ENCODE peak calls at places on chromosomes 1 and 21, in ten cellular contexts. One of them, this sample, is unnamed.

GRCh38 chr1:67314696-67315095 is 7.0 kb downstream of the IL12RB2 start:
- DNase-seq in NCI-H524 treated with DMSO at 0.1 percent for 48 hours: no peak
- DNase-seq in activated CD8-positive, alpha-beta memory T cell treated with anti-CD3 and anti-CD28 coated beads, Interleukin-2, amount 50 U/mL, for 48 hours: no peak
- DNase-seq in neural crest cell: no peak
- DNase-seq in GM12865: peak
- DNase-seq in sciatic nerve: no peak
- DNase-seq in ACHN: no peak
- DNase-seq in brain pericyte: no peak
- DNase-seq in HEK293T: no peak
- DNase-seq in T-helper 2 cell: no peak
- DNase-seq in this sample: no peak

GRCh38 chr21:33025471-33026298 is at the start of gene OLIG2:
- DNase-seq in brain pericyte: no peak
- DNase-seq in HEK293T: peak
- DNase-seq in sciatic nerve: peak
- DNase-seq in neural crest cell: peak
- DNase-seq in activated CD8-positive, alpha-beta memory T cell treated with anti-CD3 and anti-CD28 coated beads, Interleukin-2, amount 50 U/mL, for 48 hours: peak
- DNase-seq in ACHN: no peak
- DNase-seq in GM12865: no peak
- DNase-seq in NCI-H524 treated with DMSO at 0.1 percent for 48 hours: peak
- DNase-seq in T-helper 2 cell: no peak
- DNase-seq in this sample: peak

GRCh38 chr1:212917858-212918257 is 32.5 kb upstream of the VASH2 start:
- DNase-seq in ACHN: no peak
- DNase-seq in T-helper 2 cell: no peak
- DNase-seq in brain pericyte: no peak
- DNase-seq in neural crest cell: no peak
- DNase-seq in activated CD8-positive, alpha-beta memory T cell treated with anti-CD3 and anti-CD28 coated beads, Interleukin-2, amount 50 U/mL, for 48 hours: no peak
- DNase-seq in GM12865: no peak
- DNase-seq in NCI-H524 treated with DMSO at 0.1 percent for 48 hours: no peak
- DNase-seq in sciatic nerve: no peak
- DNase-seq in HEK293T: no peak
- DNase-seq in this sample: no peak

GRCh38 chr1:54593571-54594160 is 29.7 kb downstream of the FAM151A start:
- DNase-seq in activated CD8-positive, alpha-beta memory T cell treated with anti-CD3 and anti-CD28 coated beads, Interleukin-2, amount 50 U/mL, for 48 hours: no peak
- DNase-seq in ACHN: no peak
- DNase-seq in brain pericyte: no peak
- DNase-seq in T-helper 2 cell: no peak
- DNase-seq in neural crest cell: no peak
- DNase-seq in NCI-H524 treated with DMSO at 0.1 percent for 48 hours: no peak
- DNase-seq in HEK293T: no peak
- DNase-seq in sciatic nerve: no peak
- DNase-seq in GM12865: no peak
- DNase-seq in this sample: no peak

GRCh38 chr1:179124866-179125265 is 43.0 kb downstream of the TOR3A start:
- DNase-seq in GM12865: no peak
- DNase-seq in ACHN: no peak
- DNase-seq in sciatic nerve: no peak
- DNase-seq in T-helper 2 cell: no peak
- DNase-seq in activated CD8-positive, alpha-beta memory T cell treated with anti-CD3 and anti-CD28 coated beads, Interleukin-2, amount 50 U/mL, for 48 hours: no peak
- DNase-seq in NCI-H524 treated with DMSO at 0.1 percent for 48 hours: no peak
- DNase-seq in brain pericyte: no peak
- DNase-seq in HEK293T: no peak
- DNase-seq in neural crest cell: no peak
- DNase-seq in this sample: peak

GRCh38 chr1:43284711-43285110 is 670 bp downstream of the C1orf210 start:
- DNase-seq in neural crest cell: no peak
- DNase-seq in activated CD8-positive, alpha-beta memory T cell treated with anti-CD3 and anti-CD28 coated beads, Interleukin-2, amount 50 U/mL, for 48 hours: no peak
- DNase-seq in T-helper 2 cell: no peak
- DNase-seq in GM12865: no peak
- DNase-seq in ACHN: no peak
- DNase-seq in brain pericyte: no peak
- DNase-seq in sciatic nerve: no peak
- DNase-seq in NCI-H524 treated with DMSO at 0.1 percent for 48 hours: no peak
- DNase-seq in HEK293T: no peak
- DNase-seq in this sample: no peak

GRCh38 chr1:201539561-201540404 is 856 bp downstream of the NAV1 start:
- DNase-seq in T-helper 2 cell: no peak
- DNase-seq in GM12865: no peak
- DNase-seq in NCI-H524 treated with DMSO at 0.1 percent for 48 hours: peak
- DNase-seq in HEK293T: no peak
- DNase-seq in sciatic nerve: peak
- DNase-seq in brain pericyte: no peak
- DNase-seq in ACHN: peak
- DNase-seq in activated CD8-positive, alpha-beta memory T cell treated with anti-CD3 and anti-CD28 coated beads, Interleukin-2, amount 50 U/mL, for 48 hours: no peak
- DNase-seq in neural crest cell: peak
- DNase-seq in this sample: peak

GRCh38 chr1:68625636-68626035 is 128.8 kb upstream of the DEPDC1 start:
- DNase-seq in HEK293T: no peak
- DNase-seq in NCI-H524 treated with DMSO at 0.1 percent for 48 hours: no peak
- DNase-seq in ACHN: no peak
- DNase-seq in brain pericyte: no peak
- DNase-seq in neural crest cell: no peak
- DNase-seq in GM12865: no peak
- DNase-seq in T-helper 2 cell: no peak
- DNase-seq in sciatic nerve: no peak
- DNase-seq in activated CD8-positive, alpha-beta memory T cell treated with anti-CD3 and anti-CD28 coated beads, Interleukin-2, amount 50 U/mL, for 48 hours: no peak
- DNase-seq in this sample: no peak

GRCh38 chr1:67716800-67717199 is 31.8 kb downstream of the GADD45A start:
- DNase-seq in neural crest cell: no peak
- DNase-seq in NCI-H524 treated with DMSO at 0.1 percent for 48 hours: no peak
- DNase-seq in brain pericyte: no peak
- DNase-seq in activated CD8-positive, alpha-beta memory T cell treated with anti-CD3 and anti-CD28 coated beads, Interleukin-2, amount 50 U/mL, for 48 hours: no peak
- DNase-seq in HEK293T: no peak
- DNase-seq in sciatic nerve: no peak
- DNase-seq in ACHN: peak
- DNase-seq in T-helper 2 cell: no peak
- DNase-seq in GM12865: no peak
- DNase-seq in this sample: peak

GRCh38 chr1:169604781-169605560 is 18.7 kb upstream of the F5 start:
- DNase-seq in HEK293T: no peak
- DNase-seq in activated CD8-positive, alpha-beta memory T cell treated with anti-CD3 and anti-CD28 coated beads, Interleukin-2, amount 50 U/mL, for 48 hours: peak
- DNase-seq in NCI-H524 treated with DMSO at 0.1 percent for 48 hours: no peak
- DNase-seq in ACHN: no peak
- DNase-seq in sciatic nerve: no peak
- DNase-seq in brain pericyte: no peak
- DNase-seq in T-helper 2 cell: no peak
- DNase-seq in neural crest cell: no peak
- DNase-seq in GM12865: peak
- DNase-seq in this sample: no peak

GRCh38 chr1:177817969-177818872 is 151.6 kb downstream of the SEC16B start:
- DNase-seq in HEK293T: no peak
- DNase-seq in neural crest cell: no peak
- DNase-seq in NCI-H524 treated with DMSO at 0.1 percent for 48 hours: no peak
- DNase-seq in T-helper 2 cell: no peak
- DNase-seq in ACHN: no peak
- DNase-seq in sciatic nerve: no peak
- DNase-seq in GM12865: peak
- DNase-seq in activated CD8-positive, alpha-beta memory T cell treated with anti-CD3 and anti-CD28 coated beads, Interleukin-2, amount 50 U/mL, for 48 hours: no peak
- DNase-seq in brain pericyte: no peak
- DNase-seq in this sample: no peak

GRCh38 chr1:17272641-17273040 is 23.7 kb downstream of the PADI3 start:
- DNase-seq in brain pericyte: no peak
- DNase-seq in neural crest cell: no peak
- DNase-seq in sciatic nerve: no peak
- DNase-seq in GM12865: no peak
- DNase-seq in NCI-H524 treated with DMSO at 0.1 percent for 48 hours: no peak
- DNase-seq in HEK293T: no peak
- DNase-seq in T-helper 2 cell: no peak
- DNase-seq in ACHN: no peak
- DNase-seq in activated CD8-positive, alpha-beta memory T cell treated with anti-CD3 and anti-CD28 coated beads, Interleukin-2, amount 50 U/mL, for 48 hours: no peak
- DNase-seq in this sample: no peak

GRCh38 chr21:39863111-39863510 is 4.1 kb upstream of the PCP4 start:
- DNase-seq in neural crest cell: no peak
- DNase-seq in HEK293T: no peak
- DNase-seq in NCI-H524 treated with DMSO at 0.1 percent for 48 hours: peak
- DNase-seq in T-helper 2 cell: no peak
- DNase-seq in sciatic nerve: no peak
- DNase-seq in brain pericyte: no peak
- DNase-seq in activated CD8-positive, alpha-beta memory T cell treated with anti-CD3 and anti-CD28 coated beads, Interleukin-2, amount 50 U/mL, for 48 hours: no peak
- DNase-seq in GM12865: no peak
- DNase-seq in ACHN: peak
- DNase-seq in this sample: peak